ENCODE peak calls at places on chromosomes 13 and 19, in seven cellular contexts. R, O, P, N, V, H and Y are unnamed samples. For H3K4me1, the result is how much of the 10 kb centered on the place peaks cover.

GRCh38 chr13:80586356-80586755 is 245.4 kb upstream of the SPRY2 start:
- DNase-seq in H (no peak), P (no peak), R (no peak), O (no peak), V (no peak), N (no peak), Y (no peak)

GRCh38 chr13:30745917-30746686 is 10.8 kb downstream of the ALOX5AP start:
- DNase-seq in H (no peak), V (no peak), P (peak), O (peak), N (no peak), R (no peak), Y (no peak)

GRCh38 chr13:29743229-29743786 is 107.1 kb downstream of the UBL3 start:
- DNase-seq in V (no peak), O (peak), N (peak), P (peak), R (peak), H (peak), Y (no peak)

GRCh38 chr19:24054044-24054935 is 32.7 kb upstream of the ZNF254 start:
- DNase-seq in O (peak), H (peak), N (no peak), P (no peak), R (no peak), V (no peak), Y (peak)

GRCh38 chr13:87678353-87678752 is 7.2 kb downstream of the SLITRK5 start:
- DNase-seq in H (no peak), O (no peak), V (no peak), P (no peak), N (no peak), R (no peak), Y (no peak)

GRCh38 chr19:48458016-48458415 is 2.6 kb downstream of the KCNJ14 start:
- DNase-seq in O (no peak), V (no peak), H (no peak), P (no peak), N (no peak), R (no peak), Y (no peak)

GRCh38 chr13:78601124-78601885 is 2.0 kb downstream of the POU4F1 start:
- DNase-seq in N (no peak), V (no peak), R (no peak), O (peak), P (no peak), H (peak), Y (peak)

GRCh38 chr13:46721054-46721453 is 75.9 kb downstream of the ESD start:
- DNase-seq in R (peak), N (peak), P (peak), H (peak), V (no peak), O (peak), Y (no peak)

GRCh38 chr13:39052944-39053343 is 14.7 kb downstream of the NHLRC3 start:
- DNase-seq in R (no peak), O (no peak), N (no peak), H (no peak), P (no peak), V (no peak), Y (no peak)

GRCh38 chr13:23851106-23851505 is 38.1 kb downstream of the MIPEP start:
- DNase-seq in V (no peak), O (no peak), R (no peak), P (no peak), H (peak), N (no peak), Y (no peak)

GRCh38 chr19:4326215-4326836 is 12.3 kb downstream of the STAP2 start:
- DNase-seq in V (no peak), H (no peak), P (no peak), N (no peak), O (no peak), R (no peak), Y (no peak)

GRCh38 chr13:75195479-75196111 is 286.4 kb downstream of the TBC1D4 start:
- DNase-seq in O (no peak), N (no peak), H (no peak), V (no peak), P (no peak), R (no peak), Y (no peak)

GRCh38 chr19:36152061-36152885 is at the start of gene COX7A1:
- DNase-seq in H (no peak), R (peak), N (peak), P (peak), O (no peak), V (no peak), Y (no peak)

GRCh38 chr13:73274147-73274546 is 215.3 kb downstream of the KLF5 start:
- DNase-seq in R (no peak), V (no peak), O (no peak), H (peak), N (no peak), P (no peak), Y (no peak)

GRCh38 chr13:26571518-26571917 is 14.0 kb downstream of the WASF3 start:
- DNase-seq in N (no peak), R (no peak), H (no peak), O (no peak), P (no peak), V (no peak), Y (no peak)

GRCh38 chr13:57437587-57437986 is 194.0 kb upstream of the PCDH17 start:
- DNase-seq in R (no peak), O (peak), P (no peak), V (no peak), H (no peak), N (no peak), Y (no peak)

GRCh38 chr19:47418595-47419036 is 711 bp downstream of the MEIS3 start:
- DNase-seq in R (no peak), V (no peak), N (no peak), P (no peak), O (no peak), H (no peak), Y (no peak)

GRCh38 chr13:27672025-27672424 is 50.3 kb downstream of the POLR1D start:
- DNase-seq in N (no peak), R (no peak), O (no peak), V (no peak), H (no peak), P (no peak), Y (no peak)

DNA sequence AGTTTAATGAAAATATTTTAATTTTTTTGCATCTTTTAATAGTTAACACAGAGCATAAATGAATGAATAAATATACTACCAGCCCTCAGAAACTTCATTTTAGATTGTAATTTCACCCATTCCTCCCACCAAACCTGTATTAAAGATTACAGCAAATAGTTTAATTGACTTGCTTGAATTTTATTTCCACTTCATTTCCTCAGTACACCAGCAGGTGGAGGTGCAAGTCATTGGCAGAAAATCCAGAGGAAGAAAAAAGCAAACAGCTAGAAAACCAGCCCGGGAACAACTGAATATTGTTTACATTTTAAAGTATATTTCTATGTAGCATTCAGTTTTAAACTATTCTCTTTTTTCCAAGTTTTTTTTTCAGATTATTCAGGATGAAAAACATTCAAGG is 177.8 kb downstream of the OLFM4 start:
- DNase-seq in P (no peak), N (no peak), V (no peak), O (no peak), H (no peak), R (no peak), Y (no peak)
- TF ChIP-seq CTCF in P (no peak), N (no peak), V (no peak), O (peak), H (peak), R (no peak), Y (peak)

GRCh38 chr19:45299719-45300118 is 23.0 kb downstream of the CKM start:
- DNase-seq in N (no peak), O (no peak), H (no peak), V (no peak), P (no peak), R (no peak), Y (no peak)
- H3K27ac ChIP-seq in N (no peak), O (no peak), H (no peak), V (no peak), P (no peak), R (no peak), Y (no peak)

GRCh38 chr13:48400820-48401219 is 12.1 kb downstream of the LPAR6 start:
- DNase-seq in V (no peak), P (no peak), N (no peak), O (peak), R (no peak), H (peak), Y (no peak)
- H3K4me1 ChIP-seq in V (half or more), P (under half), N (under half), O (under half), R (under half), H (under half), Y (half or more)

DNA sequence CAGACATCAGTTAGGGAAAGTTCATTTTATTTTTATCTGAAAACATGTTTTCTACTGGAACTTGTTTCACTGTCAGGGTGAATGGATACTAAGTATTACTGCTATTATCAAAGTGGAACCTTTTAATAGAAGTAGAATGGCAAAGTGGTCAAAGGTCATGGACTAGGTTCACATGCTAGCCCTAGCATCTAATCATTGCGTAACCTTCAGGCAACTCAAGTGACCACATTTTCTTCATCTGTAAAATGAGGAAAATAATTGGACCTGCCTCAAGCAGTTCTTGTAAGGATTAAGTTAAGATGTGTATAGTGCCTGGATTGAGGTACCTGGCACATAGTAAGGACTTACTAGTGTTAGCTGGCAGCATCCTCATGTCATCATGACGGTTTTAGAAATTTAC is 5.0 kb downstream of the ZFP28 start:
- DNase-seq in V (no peak), N (no peak), O (no peak), H (no peak), P (no peak), R (no peak), Y (no peak)
- TF ChIP-seq CTCF in V (no peak), N (no peak), O (no peak), H (no peak), P (no peak), R (no peak), Y (no peak)

GRCh38 chr19:40217027-40217810 is 965 bp downstream of the TTC9B start:
- DNase-seq in R (no peak), V (no peak), H (no peak), P (peak), N (no peak), O (peak), Y (no peak)
- H3K27ac ChIP-seq in R (no peak), V (no peak), H (no peak), P (no peak), N (no peak), O (no peak), Y (no peak)

DNA sequence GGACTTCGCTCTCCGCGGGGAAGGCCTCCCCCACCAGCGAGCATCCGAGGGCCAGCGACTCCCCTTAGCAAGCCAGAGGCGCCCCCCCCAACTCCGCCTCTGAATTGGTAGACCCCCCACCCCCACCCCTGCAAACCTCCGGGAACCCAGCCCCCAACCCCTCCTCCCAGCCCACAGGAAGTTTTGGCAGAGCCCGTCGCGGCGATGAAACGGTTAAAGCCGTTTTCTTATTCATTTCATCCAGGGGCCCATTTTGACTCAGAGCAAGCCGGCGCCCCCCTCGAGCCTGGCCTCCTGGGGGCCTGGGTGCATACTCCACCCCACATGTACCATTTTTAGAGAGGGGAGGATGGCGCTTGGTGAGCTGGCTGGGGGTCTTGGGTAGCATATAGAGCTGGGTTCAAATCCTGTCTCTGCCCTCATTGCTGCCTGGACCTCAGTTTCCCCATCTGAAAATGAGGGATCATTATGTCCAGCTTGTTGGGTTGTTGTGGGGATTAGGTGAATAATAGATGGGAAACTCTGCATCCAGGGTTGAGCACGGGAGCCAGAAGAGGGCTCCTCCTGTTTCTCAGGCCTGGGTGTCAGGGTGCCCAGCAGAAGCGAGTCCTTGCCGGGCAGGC is 7.9 kb upstream of the JUNB start:
- DNase-seq in P (no peak), V (no peak), O (no peak), R (no peak), N (no peak), H (no peak), Y (no peak)
- H3K4me1 ChIP-seq in P (half or more), V (half or more), O (half or more), R (under half), N (half or more), H (half or more), Y (under half)

GRCh38 chr13:50275392-50276063 is 260.3 kb downstream of the KCNRG start:
- DNase-seq in P (peak), N (no peak), O (peak), V (no peak), H (no peak), R (no peak), Y (no peak)
- TF ChIP-seq CTCF in P (no peak), N (no peak), O (no peak), V (no peak), H (no peak), R (no peak), Y (no peak)

GRCh38 chr19:39631178-39631577 is 24.5 kb upstream of the LGALS16 start:
- DNase-seq in R (no peak), H (no peak), O (no peak), V (no peak), P (no peak), N (no peak), Y (no peak)

DNA sequence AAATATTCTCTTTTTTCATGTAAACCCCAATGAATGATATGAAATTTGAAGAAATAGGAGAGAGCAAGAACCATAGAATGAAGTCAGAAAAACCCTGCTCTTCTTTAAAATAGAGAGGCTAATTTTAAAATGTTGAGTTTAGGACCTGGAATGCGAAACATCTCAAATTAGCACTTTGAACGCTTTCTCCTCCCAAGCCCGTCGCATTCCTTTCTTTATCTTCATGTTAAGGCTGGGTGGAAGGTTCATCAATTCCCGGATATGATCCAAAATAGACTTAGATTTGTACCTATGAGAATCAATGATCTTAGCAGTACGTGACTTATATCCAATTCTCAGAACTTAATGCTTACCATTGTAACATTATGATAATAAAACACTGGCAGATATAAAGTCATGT is 24.1 kb upstream of the LGALS16 start:
- DNase-seq in V (no peak), N (no peak), H (no peak), O (no peak), R (no peak), P (no peak), Y (no peak)
- H3K27ac ChIP-seq in V (no peak), N (no peak), H (no peak), O (no peak), R (no peak), P (no peak), Y (no peak)

GRCh38 chr19:5621945-5622464 is 571 bp downstream of the SAFB2 start:
- DNase-seq in H (no peak), V (no peak), P (peak), R (peak), O (peak), N (peak), Y (no peak)

GRCh38 chr19:5621311-5621944 is 1.1 kb downstream of the SAFB2 start:
- DNase-seq in R (peak), N (peak), P (peak), O (no peak), H (no peak), V (no peak), Y (no peak)

GRCh38 chr19:5624154-5624663 is 1.3 kb downstream of the SAFB start:
- DNase-seq in V (no peak), N (peak), O (peak), R (peak), P (peak), H (peak), Y (no peak)

GRCh38 chr19:5623397-5624153 is 692 bp downstream of the SAFB start:
- DNase-seq in V (no peak), R (no peak), N (no peak), P (no peak), O (peak), H (no peak), Y (no peak)

DNA sequence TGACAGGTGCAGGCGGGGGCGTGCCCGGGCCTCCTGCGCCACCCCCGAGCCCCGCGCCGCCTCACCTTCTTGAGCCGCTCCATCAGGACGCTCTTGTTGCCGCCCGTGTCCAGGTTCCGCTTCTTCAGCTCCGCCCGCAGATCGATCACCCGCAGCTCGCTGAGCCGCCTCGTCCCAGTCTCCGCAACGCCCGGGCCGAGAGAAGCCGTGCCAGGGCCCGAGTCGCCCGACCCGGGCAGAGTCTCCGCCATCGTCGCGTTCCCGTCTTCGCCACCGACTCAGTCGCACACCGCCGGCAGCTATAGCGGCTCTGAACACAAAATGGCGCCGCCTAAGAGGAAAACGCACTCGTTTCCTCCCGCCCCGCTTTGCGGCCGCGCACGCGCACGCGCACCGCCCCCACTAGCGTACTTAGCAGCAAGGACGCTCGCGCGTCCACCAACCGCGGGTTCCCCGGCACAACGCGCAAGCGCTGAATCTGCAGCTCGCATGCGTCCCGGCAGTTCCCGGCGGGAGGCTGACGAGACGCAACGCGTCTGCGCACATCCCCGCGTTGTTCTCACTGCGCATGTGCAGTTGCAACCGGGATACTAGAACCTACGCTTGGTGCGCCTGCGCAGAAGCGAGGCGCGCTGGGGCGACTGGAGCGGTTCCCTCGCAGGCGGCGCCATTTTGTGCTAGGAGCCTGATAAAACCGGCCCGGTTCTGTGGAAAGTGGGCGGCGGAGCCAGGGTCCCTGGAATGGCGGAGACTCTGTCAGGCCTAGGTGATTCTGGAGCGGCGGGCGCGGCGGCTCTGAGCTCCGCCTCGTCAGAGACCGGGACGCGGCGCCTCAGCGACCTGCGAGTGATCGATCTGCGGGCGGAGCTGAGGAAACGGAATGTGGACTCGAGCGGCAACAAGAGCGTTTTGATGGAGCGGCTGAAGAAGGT is at the start of the genes SAFB and SAFB2:
- DNase-seq in H (peak), V (peak), P (peak), N (peak), O (peak), R (peak), Y (peak)
- H3K4me1 ChIP-seq in H (under half), V (half or more), P (half or more), N (half or more), O (under half), R (under half), Y (under half)